ENCODE peak calls at places on chromosomes 11 and 22, in eight cellular contexts. Q, V, O, W, P, K, H and R are unnamed samples.

GRCh38 chr11:110177057-110177397 is 83.8 kb downstream of the ZC3H12C start:
- DNase-seq in Q (no peak), V (no peak), O (no peak), W (no peak), P (no peak), K (no peak), H (no peak), R (no peak)

GRCh38 chr11:76805206-76805913 is 22.2 kb downstream of the TSKU start:
- DNase-seq in Q (no peak), V (no peak), O (no peak), W (no peak), P (no peak), K (peak), H (no peak), R (no peak)

GRCh38 chr22:30485362-30485988 is 13.7 kb upstream of the SEC14L3 start:
- DNase-seq in Q (peak), V (peak), O (peak), W (peak), P (no peak), K (no peak), H (peak), R (no peak)

GRCh38 chr22:44804327-44804726 is 52.0 kb downstream of the ARHGAP8 start:
- DNase-seq in Q (no peak), V (no peak), O (no peak), W (no peak), P (no peak), K (no peak), H (no peak), R (no peak)

GRCh38 chr11:102144357-102145342 is 34.4 kb downstream of the YAP1 start:
- DNase-seq in Q (no peak), V (peak), O (peak), W (no peak), P (no peak), K (no peak), H (no peak), R (no peak)

GRCh38 chr11:63840356-63841060 is 1.6 kb downstream of the MARK2 start:
- DNase-seq in Q (no peak), V (no peak), O (no peak), W (no peak), P (no peak), K (no peak), H (no peak), R (no peak)

GRCh38 chr11:61477734-61478148 is 30.8 kb upstream of the LRRC10B start:
- DNase-seq in Q (peak), V (peak), O (peak), W (peak), P (no peak), K (no peak), H (peak), R (no peak)

GRCh38 chr22:42069801-42070516 is 653 bp downstream of the NAGA start:
- DNase-seq in Q (no peak), V (peak), O (no peak), W (no peak), P (no peak), K (no peak), H (no peak), R (no peak)

GRCh38 chr11:60301178-60301577 is 20.7 kb downstream of the MS4A4A start:
- DNase-seq in Q (no peak), V (no peak), O (no peak), W (no peak), P (no peak), K (no peak), H (no peak), R (no peak)

GRCh38 chr22:20243545-20244249 is 24.4 kb downstream of the RTN4R start:
- DNase-seq in Q (no peak), V (peak), O (peak), W (peak), P (peak), K (no peak), H (peak), R (peak)

GRCh38 chr11:88341852-88342251 is 4.3 kb upstream of the CTSC start:
- DNase-seq in Q (no peak), V (no peak), O (no peak), W (peak), P (no peak), K (no peak), H (peak), R (no peak)

GRCh38 chr22:44566911-44567310 is 68.9 kb upstream of the RTL6 start:
- DNase-seq in Q (peak), V (peak), O (no peak), W (no peak), P (no peak), K (no peak), H (no peak), R (no peak)

GRCh38 chr11:95338430-95338991 is 107.5 kb upstream of the SESN3 start:
- DNase-seq in Q (no peak), V (peak), O (no peak), W (peak), P (no peak), K (no peak), H (no peak), R (no peak)

GRCh38 chr22:37259540-37260029 is 15.5 kb upstream of the RAC2 start:
- DNase-seq in Q (no peak), V (no peak), O (no peak), W (peak), P (no peak), K (no peak), H (peak), R (no peak)

GRCh38 chr22:20591660-20592310 is 84.4 kb downstream of the MED15 start:
- DNase-seq in Q (peak), V (no peak), O (peak), W (peak), P (no peak), K (no peak), H (peak), R (no peak)

GRCh38 chr11:10908215-10908990 is 50.5 kb upstream of the ZBED5 start:
- DNase-seq in Q (no peak), V (no peak), O (no peak), W (peak), P (peak), K (no peak), H (no peak), R (peak)

GRCh38 chr22:45272498-45272897 is 12.3 kb upstream of the UPK3A start:
- DNase-seq in Q (no peak), V (no peak), O (no peak), W (no peak), P (no peak), K (no peak), H (no peak), R (no peak)

GRCh38 chr22:31229402-31230140 is 17.5 kb downstream of the LIMK2 start:
- DNase-seq in Q (no peak), V (peak), O (peak), W (peak), P (no peak), K (no peak), H (no peak), R (no peak)

GRCh38 chr22:29988719-29989118 is 91.5 kb upstream of the HORMAD2 start:
- DNase-seq in Q (no peak), V (no peak), O (no peak), W (no peak), P (no peak), K (no peak), H (no peak), R (no peak)

GRCh38 chr22:17842386-17842785 is 68.1 kb upstream of the BID start:
- DNase-seq in Q (no peak), V (peak), O (peak), W (no peak), P (no peak), K (no peak), H (no peak), R (no peak)

GRCh38 chr11:111526501-111526900 is 11.9 kb downstream of the HOATZ start:
- DNase-seq in Q (no peak), V (no peak), O (no peak), W (no peak), P (no peak), K (no peak), H (no peak), R (peak)

GRCh38 chr11:77019976-77020591 is 14.1 kb upstream of the B3GNT6 start:
- DNase-seq in Q (no peak), V (no peak), O (no peak), W (no peak), P (no peak), K (no peak), H (no peak), R (peak)

GRCh38 chr22:31683181-31684105 is 21.4 kb upstream of the PISD start:
- DNase-seq in Q (no peak), V (no peak), O (no peak), W (no peak), P (no peak), K (no peak), H (no peak), R (no peak)

GRCh38 chr22:23066200-23067022 is 3.9 kb upstream of the GNAZ start:
- DNase-seq in Q (peak), V (no peak), O (peak), W (no peak), P (no peak), K (peak), H (peak), R (no peak)

GRCh38 chr11:121328213-121328966 is 35.8 kb downstream of the SC5D start:
- DNase-seq in Q (no peak), V (no peak), O (no peak), W (no peak), P (no peak), K (no peak), H (no peak), R (no peak)

GRCh38 chr22:21939392-21940319 is 13.0 kb downstream of the PPM1F start:
- DNase-seq in Q (no peak), V (no peak), O (no peak), W (no peak), P (no peak), K (no peak), H (no peak), R (no peak)

GRCh38 chr11:128582496-128583366 is 4.6 kb downstream of the ETS1 start:
- DNase-seq in Q (no peak), V (no peak), O (no peak), W (peak), P (peak), K (no peak), H (peak), R (peak)

GRCh38 chr11:7548659-7549283 is 35.0 kb downstream of the PPFIBP2 start:
- DNase-seq in Q (peak), V (no peak), O (peak), W (peak), P (no peak), K (no peak), H (peak), R (no peak)

GRCh38 chr22:29195964-29196666 is 9.6 kb upstream of the EMID1 start:
- DNase-seq in Q (no peak), V (no peak), O (no peak), W (no peak), P (no peak), K (no peak), H (no peak), R (no peak)

GRCh38 chr22:42296381-42296853 is 26.0 kb upstream of the TCF20 start:
- DNase-seq in Q (peak), V (peak), O (peak), W (peak), P (no peak), K (no peak), H (peak), R (no peak)

GRCh38 chr22:28349114-28349513 is 330.5 kb downstream of the TTC28 start:
- DNase-seq in Q (no peak), V (no peak), O (no peak), W (no peak), P (no peak), K (no peak), H (no peak), R (no peak)

GRCh38 chr11:102810943-102811528 is 13.1 kb upstream of the MMP1 start:
- DNase-seq in Q (no peak), V (no peak), O (no peak), W (peak), P (no peak), K (no peak), H (no peak), R (no peak)

GRCh38 chr11:46238078-46238966 is 39.1 kb upstream of the CREB3L1 start:
- DNase-seq in Q (peak), V (peak), O (peak), W (peak), P (no peak), K (no peak), H (peak), R (no peak)

GRCh38 chr11:125763483-125763882 is 15.1 kb downstream of the PATE2 start:
- DNase-seq in Q (no peak), V (no peak), O (no peak), W (no peak), P (no peak), K (no peak), H (no peak), R (no peak)

GRCh38 chr11:57427692-57428082 is 766 bp upstream of the SLC43A3 start:
- DNase-seq in Q (no peak), V (peak), O (peak), W (no peak), P (no peak), K (peak), H (no peak), R (no peak)

GRCh38 chr11:105033781-105034180 is 1.2 kb downstream of the CASP1 start:
- DNase-seq in Q (no peak), V (no peak), O (no peak), W (no peak), P (no peak), K (no peak), H (no peak), R (no peak)
- H3K4me3 ChIP-seq in Q (no peak), V (no peak), O (peak), W (no peak), P (no peak), K (peak), H (no peak), R (no peak)

DNA sequence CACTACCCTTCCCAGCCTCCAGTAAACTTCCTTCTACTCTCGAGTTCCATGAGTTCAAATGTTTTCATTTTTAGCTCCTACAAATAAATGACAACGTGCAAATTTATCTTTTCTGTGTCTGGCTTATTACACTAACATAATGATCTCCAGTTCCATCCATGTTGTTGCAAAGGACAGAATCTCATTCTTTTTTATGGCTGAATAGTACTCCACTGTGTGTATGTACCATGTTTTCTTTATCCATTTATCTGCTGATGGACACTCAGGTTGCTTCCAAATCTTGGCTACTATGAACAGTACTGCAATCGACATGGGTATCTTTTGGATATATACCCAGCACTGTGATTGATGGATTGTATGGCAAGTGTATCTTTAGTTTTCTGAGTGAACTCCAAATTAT is 34.5 kb downstream of the FCHSD2 start:
- DNase-seq in Q (no peak), V (no peak), O (no peak), W (no peak), P (no peak), K (no peak), H (no peak), R (no peak)
- H3K4me3 ChIP-seq in Q (no peak), V (no peak), O (no peak), W (no peak), P (no peak), K (no peak), H (no peak), R (no peak)

GRCh38 chr22:49824936-49825335 is 2.7 kb downstream of the BRD1 start:
- DNase-seq in Q (no peak), V (no peak), O (no peak), W (no peak), P (no peak), K (no peak), H (no peak), R (no peak)
- H3K4me3 ChIP-seq in Q (no peak), V (no peak), O (no peak), W (no peak), P (no peak), K (peak), H (peak), R (no peak)

DNA sequence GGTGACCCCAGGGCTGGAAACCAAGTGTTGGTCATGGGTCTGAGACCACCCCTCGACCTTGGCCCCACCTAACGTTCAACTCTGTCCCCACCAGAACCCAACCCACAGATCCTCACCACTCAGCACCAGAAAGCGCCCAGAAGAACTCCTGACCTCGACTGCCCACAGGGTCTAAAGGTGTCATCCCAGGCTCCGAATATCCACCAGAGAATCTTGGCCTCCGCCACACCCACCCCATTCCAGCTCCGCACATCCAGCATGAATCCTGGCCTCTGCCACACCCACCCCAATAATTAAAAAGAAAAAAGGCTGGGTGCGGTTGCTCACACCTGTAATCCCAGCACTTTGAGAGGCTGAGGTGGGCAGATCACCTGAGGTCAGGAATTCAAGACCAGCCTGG is 1.3 kb downstream of the CERK start:
- DNase-seq in Q (no peak), V (no peak), O (no peak), W (no peak), P (no peak), K (no peak), H (no peak), R (no peak)
- H3K4me3 ChIP-seq in Q (no peak), V (no peak), O (peak), W (peak), P (peak), K (peak), H (peak), R (peak)

GRCh38 chr11:116646191-116646590 is 126.6 kb downstream of the BUD13 start:
- DNase-seq in Q (no peak), V (no peak), O (no peak), W (no peak), P (no peak), K (peak), H (no peak), R (no peak)
- H3K4me3 ChIP-seq in Q (no peak), V (no peak), O (no peak), W (no peak), P (no peak), K (no peak), H (no peak), R (no peak)

GRCh38 chr11:119473901-119474681 is 51.1 kb upstream of the THY1 start:
- DNase-seq in Q (no peak), V (no peak), O (no peak), W (no peak), P (no peak), K (no peak), H (no peak), R (no peak)
- H3K4me3 ChIP-seq in Q (no peak), V (no peak), O (no peak), W (no peak), P (no peak), K (no peak), H (no peak), R (no peak)